ENCODE peak calls at places on chromosomes 2 and 18, in five cellular contexts. U is right lobe of liver, M is IMR-90, F is endothelial cell of umbilical vein, S is prostate gland. Y is an unnamed sample.

GRCh38 chr2:203802277-203803045 is 65.1 kb upstream of the CTLA4 start:
- DNase-seq in U (no peak), M (peak), F (no peak), S (no peak), Y (no peak)

GRCh38 chr2:72676341-72677025 is 149.3 kb downstream of the EXOC6B start:
- DNase-seq in U (no peak), M (peak), F (peak), S (no peak), Y (no peak)

GRCh38 chr18:11366410-11366809 is 217.0 kb upstream of the PIEZO2 start:
- DNase-seq in U (no peak), M (peak), F (no peak), S (no peak), Y (no peak)

GRCh38 chr2:235852528-235852920 is 315.7 kb downstream of the GBX2 start:
- DNase-seq in U (no peak), M (no peak), F (no peak), S (no peak), Y (no peak)

GRCh38 chr18:69895081-69896047 is 52.3 kb downstream of the CD226 start:
- DNase-seq in U (no peak), M (no peak), F (no peak), S (no peak), Y (no peak)

GRCh38 chr18:8911408-8912340 is 190.8 kb upstream of the NDUFV2 start:
- DNase-seq in U (no peak), M (no peak), F (no peak), S (no peak), Y (no peak)

GRCh38 chr2:3712424-3712823 is 9.0 kb downstream of the DCDC2C start:
- DNase-seq in U (no peak), M (no peak), F (no peak), S (no peak), Y (no peak)

GRCh38 chr2:38106420-38107182 is 30.6 kb upstream of the CYP1B1 start:
- DNase-seq in U (no peak), M (peak), F (peak), S (no peak), Y (no peak)

GRCh38 chr18:72697706-72698105 is 153.6 kb upstream of the CBLN2 start:
- DNase-seq in U (no peak), M (no peak), F (no peak), S (no peak), Y (no peak)

GRCh38 chr2:235493775-235494715 is at the start of gene AGAP1:
- DNase-seq in U (peak), M (peak), F (peak), S (peak), Y (peak)

GRCh38 chr2:48600204-48600813 is 17.3 kb upstream of the GTF2A1L start:
- DNase-seq in U (no peak), M (peak), F (peak), S (no peak), Y (no peak)

GRCh38 chr2:39179974-39180960 is 59.4 kb upstream of the SOS1 start:
- DNase-seq in U (no peak), M (no peak), F (no peak), S (no peak), Y (no peak)

GRCh38 chr2:239162141-239162821 is 238.5 kb downstream of the HDAC4 start:
- DNase-seq in U (peak), M (no peak), F (no peak), S (no peak), Y (peak)

GRCh38 chr18:33755918-33756590 is 178.0 kb downstream of the ASXL3 start:
- DNase-seq in U (no peak), M (peak), F (peak), S (no peak), Y (no peak)

GRCh38 chr2:51534176-51534575 is 502.2 kb upstream of the NRXN1 start:
- DNase-seq in U (no peak), M (no peak), F (no peak), S (no peak), Y (no peak)

GRCh38 chr18:27430595-27430994 is 245.5 kb upstream of the CHST9 start:
- DNase-seq in U (no peak), M (no peak), F (no peak), S (no peak), Y (no peak)

GRCh38 chr2:241082338-241083090 is 19.6 kb downstream of the MTERF4 start:
- DNase-seq in U (no peak), M (no peak), F (no peak), S (no peak), Y (no peak)

GRCh38 chr2:8234253-8234652 is 447.6 kb upstream of the ID2 start:
- DNase-seq in U (no peak), M (no peak), F (no peak), S (no peak), Y (no peak)

GRCh38 chr2:209663149-209663548 is 108.5 kb upstream of the UNC80 start:
- DNase-seq in U (no peak), M (peak), F (peak), S (no peak), Y (no peak)

GRCh38 chr2:47313141-47313691 is 89.7 kb upstream of the MSH2 start:
- DNase-seq in U (no peak), M (no peak), F (no peak), S (no peak), Y (no peak)

GRCh38 chr2:95001117-95001551 is 24.4 kb upstream of the MAL start:
- DNase-seq in U (peak), M (no peak), F (no peak), S (no peak), Y (no peak)

GRCh38 chr2:150478206-150478974 is 9.1 kb downstream of the RND3 start:
- DNase-seq in U (no peak), M (peak), F (peak), S (peak), Y (no peak)

GRCh38 chr2:104872034-104872865 is 18.3 kb downstream of the POU3F3 start:
- DNase-seq in U (no peak), M (no peak), F (no peak), S (no peak), Y (no peak)

GRCh38 chr2:132871829-132872228 is 201.8 kb upstream of the LYPD1 start:
- DNase-seq in U (no peak), M (no peak), F (no peak), S (no peak), Y (no peak)

GRCh38 chr2:42810971-42811865 is 18.8 kb upstream of the HAAO start:
- DNase-seq in U (peak), M (peak), F (peak), S (peak), Y (peak)

GRCh38 chr2:42809131-42809875 is 16.9 kb upstream of the HAAO start:
- DNase-seq in U (no peak), M (no peak), F (peak), S (no peak), Y (peak)

GRCh38 chr2:42808301-42808700 is 15.9 kb upstream of the HAAO start:
- DNase-seq in U (no peak), M (no peak), F (no peak), S (no peak), Y (no peak)

GRCh38 chr2:42809876-42810125 is 17.4 kb upstream of the HAAO start:
- DNase-seq in U (peak), M (peak), F (no peak), S (peak), Y (peak)

GRCh38 chr2:42810126-42810970 is 18.0 kb upstream of the HAAO start:
- DNase-seq in U (peak), M (peak), F (peak), S (peak), Y (peak)
- TF ChIP-seq POLR2A in U (peak), M (peak), F (peak), S (peak), Y (peak)

GRCh38 chr2:32039447-32040219 is at the start of gene DPY30:
- DNase-seq in U (peak), M (peak), F (peak), S (peak), Y (peak)
- TF ChIP-seq POLR2A in U (peak), M (peak), F (peak), S (peak), Y (peak)

GRCh38 chr2:237488295-237488694 is 1.2 kb downstream of the MLPH start:
- DNase-seq in U (no peak), M (no peak), F (no peak), S (no peak), Y (no peak)

GRCh38 chr2:237485844-237486243 is 1.2 kb upstream of the MLPH start:
- DNase-seq in U (no peak), M (no peak), F (no peak), S (no peak), Y (no peak)

GRCh38 chr2:237487496-237487895 is 445 bp downstream of the MLPH start:
- DNase-seq in U (no peak), M (no peak), F (no peak), S (no peak), Y (no peak)

GRCh38 chr2:237486334-237486818 is 675 bp upstream of the MLPH start:
- DNase-seq in U (no peak), M (no peak), F (no peak), S (no peak), Y (no peak)

DNA sequence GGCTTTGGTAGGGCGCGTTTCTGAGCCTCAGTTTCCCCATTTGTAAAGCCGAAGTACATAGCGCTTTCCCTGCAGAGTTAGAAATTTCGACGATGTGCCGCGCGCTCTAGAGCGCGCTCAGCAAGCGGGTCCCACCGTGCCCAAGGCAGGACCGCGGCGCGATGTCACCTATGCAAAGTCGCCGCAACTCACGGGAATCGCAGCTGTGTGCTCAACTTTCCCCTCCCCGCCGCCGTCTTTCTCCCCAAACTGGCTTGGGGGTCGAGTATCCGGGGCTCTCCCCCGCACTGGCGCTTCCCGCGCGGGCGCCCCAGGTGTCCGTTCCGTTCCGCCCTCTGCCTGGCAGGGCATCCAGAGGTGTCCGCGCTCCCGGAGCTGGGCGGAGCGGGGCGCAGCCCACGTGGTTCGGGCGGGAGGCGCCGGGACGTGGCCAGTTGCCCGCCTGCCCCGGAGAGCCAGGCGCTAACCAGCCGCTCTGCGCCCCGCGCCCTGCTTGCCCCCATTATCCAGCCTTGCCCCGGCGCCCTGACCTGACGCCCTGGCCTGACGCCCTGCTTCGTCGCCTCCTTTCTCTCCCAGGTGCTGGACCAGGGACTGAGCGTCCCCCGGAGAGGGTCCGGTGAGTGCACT is at the start of gene MLPH:
- DNase-seq in U (peak), M (peak), F (no peak), S (peak), Y (no peak)
- TF ChIP-seq POLR2A in U (peak), M (peak), F (no peak), S (peak), Y (no peak)

DNA sequence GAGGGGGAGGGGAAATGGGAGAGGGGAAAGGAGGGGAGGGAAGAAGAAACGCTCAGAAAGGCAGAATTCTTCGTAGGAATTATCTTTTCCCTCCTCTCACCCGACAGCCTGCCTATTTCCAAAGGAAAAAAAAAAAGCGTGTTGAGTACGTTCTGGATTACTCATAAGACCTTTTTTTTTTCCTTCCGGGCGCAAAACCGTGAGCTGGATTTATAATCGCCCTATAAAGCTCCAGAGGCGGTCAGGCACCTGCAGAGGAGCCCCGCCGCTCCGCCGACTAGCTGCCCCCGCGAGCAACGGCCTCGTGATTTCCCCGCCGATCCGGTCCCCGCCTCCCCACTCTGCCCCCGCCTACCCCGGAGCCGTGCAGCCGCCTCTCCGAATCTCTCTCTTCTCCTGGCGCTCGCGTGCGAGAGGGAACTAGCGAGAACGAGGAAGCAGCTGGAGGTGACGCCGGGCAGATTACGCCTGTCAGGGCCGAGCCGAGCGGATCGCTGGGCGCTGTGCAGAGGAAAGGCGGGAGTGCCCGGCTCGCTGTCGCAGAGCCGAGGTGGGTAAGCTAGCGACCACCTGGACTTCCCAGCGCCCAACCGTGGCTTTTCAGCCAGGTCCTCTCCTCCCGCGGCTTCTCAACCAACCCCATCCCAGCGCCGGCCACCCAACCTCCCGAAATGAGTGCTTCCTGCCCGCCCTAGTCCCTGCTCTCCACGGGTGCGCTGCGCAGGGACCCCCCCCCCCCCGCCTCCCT is at the start of gene GAD1:
- DNase-seq in U (peak), M (peak), F (peak), S (peak), Y (peak)
- TF ChIP-seq POLR2A in U (no peak), M (no peak), F (no peak), S (no peak), Y (no peak)

GRCh38 chr18:46097853-46098615 is at the start of gene ATP5F1A:
- DNase-seq in U (peak), M (peak), F (peak), S (peak), Y (peak)
- TF ChIP-seq POLR2A in U (peak), M (peak), F (peak), S (peak), Y (peak)

DNA sequence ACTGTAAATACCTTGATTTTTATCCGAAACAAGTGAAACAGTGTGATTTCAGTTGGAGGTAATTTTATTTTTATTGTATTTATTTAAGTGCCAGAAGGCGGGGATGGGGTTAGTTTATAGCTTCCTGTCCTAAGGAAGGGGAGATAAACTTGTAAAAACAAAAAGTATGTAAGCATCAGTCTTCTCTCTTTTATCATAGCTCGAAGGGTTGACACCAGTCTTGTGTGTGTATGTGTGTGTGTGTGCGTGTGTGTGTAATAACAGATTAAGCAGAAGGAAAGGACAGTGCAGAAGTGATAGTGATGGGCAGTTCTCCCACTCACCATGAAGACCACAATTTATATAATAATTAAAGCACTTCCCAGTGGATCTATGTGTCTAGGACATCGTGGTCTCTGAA is 793.3 kb downstream of the PLCL1 start:
- DNase-seq in U (no peak), M (no peak), F (no peak), S (no peak), Y (no peak)
- TF ChIP-seq POLR2A in U (no peak), M (no peak), F (no peak), S (no peak), Y (no peak)

DNA sequence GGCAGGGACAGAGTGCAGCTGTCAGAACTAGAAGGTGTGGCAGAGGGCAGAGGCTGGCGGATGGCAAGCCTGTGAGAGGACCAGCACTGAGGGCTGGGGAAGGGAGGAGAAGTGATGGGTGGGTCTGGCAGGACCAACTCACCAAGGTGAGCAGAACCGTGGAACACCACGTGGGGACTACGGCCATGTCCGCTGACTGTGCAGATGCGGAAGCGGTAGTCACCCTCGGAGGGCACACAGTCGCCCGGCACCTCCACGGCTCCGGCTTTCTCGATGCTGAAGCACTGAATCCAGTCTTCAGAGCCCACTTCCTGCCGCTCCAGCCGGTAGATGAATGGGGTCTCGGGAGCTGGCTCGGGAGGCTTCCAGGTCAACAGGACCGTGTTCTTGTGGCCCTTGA is 4.2 kb downstream of the OBSL1 start:
- DNase-seq in U (no peak), M (no peak), F (no peak), S (no peak), Y (no peak)
- TF ChIP-seq POLR2A in U (no peak), M (no peak), F (no peak), S (no peak), Y (no peak)

DNA sequence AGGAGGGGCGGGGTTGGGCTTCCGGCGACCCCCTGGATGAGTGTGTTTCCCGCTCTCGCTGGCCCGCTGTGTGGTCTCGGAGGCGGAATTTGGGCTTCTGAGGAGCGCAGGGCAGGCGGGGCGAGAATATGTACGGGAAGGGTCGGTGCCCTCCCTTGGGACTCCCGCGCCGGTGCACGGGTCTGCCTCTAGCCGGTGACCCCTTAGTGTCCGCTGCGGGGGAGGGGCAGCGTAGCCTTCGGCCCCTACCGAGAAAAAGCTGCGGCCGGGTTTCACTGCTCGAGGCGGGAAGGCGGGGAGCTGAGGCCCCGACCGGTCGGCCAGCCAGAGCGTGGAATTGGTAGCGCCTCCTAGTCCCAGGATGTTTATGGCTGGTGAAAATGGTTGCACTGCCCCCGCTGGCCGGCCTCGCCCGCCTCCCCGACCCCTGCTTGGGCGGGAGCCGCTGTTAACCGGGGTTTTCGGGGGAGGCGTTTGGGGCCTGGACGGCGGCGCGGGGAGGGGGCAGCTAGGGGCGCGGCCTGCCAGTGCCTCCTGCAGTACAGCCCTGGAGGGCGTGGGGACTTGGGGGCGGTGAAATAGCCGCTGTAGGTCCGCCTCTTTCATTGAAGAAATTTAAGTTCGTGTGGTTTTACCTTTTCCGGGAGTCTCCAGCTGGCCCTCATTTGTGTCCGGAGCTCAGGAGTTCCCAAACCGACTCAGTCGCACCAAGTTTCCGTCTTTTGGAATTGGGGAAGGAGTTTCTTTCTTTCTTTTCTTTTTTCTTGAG is at the start of gene UGP2:
- DNase-seq in U (peak), M (peak), F (peak), S (peak), Y (peak)
- TF ChIP-seq POLR2A in U (peak), M (peak), F (peak), S (peak), Y (peak)

GRCh38 chr2:55693181-55694125 is at the start of gene PNPT1:
- DNase-seq in U (peak), M (peak), F (peak), S (peak), Y (peak)
- TF ChIP-seq POLR2A in U (peak), M (peak), F (peak), S (peak), Y (no peak)

DNA sequence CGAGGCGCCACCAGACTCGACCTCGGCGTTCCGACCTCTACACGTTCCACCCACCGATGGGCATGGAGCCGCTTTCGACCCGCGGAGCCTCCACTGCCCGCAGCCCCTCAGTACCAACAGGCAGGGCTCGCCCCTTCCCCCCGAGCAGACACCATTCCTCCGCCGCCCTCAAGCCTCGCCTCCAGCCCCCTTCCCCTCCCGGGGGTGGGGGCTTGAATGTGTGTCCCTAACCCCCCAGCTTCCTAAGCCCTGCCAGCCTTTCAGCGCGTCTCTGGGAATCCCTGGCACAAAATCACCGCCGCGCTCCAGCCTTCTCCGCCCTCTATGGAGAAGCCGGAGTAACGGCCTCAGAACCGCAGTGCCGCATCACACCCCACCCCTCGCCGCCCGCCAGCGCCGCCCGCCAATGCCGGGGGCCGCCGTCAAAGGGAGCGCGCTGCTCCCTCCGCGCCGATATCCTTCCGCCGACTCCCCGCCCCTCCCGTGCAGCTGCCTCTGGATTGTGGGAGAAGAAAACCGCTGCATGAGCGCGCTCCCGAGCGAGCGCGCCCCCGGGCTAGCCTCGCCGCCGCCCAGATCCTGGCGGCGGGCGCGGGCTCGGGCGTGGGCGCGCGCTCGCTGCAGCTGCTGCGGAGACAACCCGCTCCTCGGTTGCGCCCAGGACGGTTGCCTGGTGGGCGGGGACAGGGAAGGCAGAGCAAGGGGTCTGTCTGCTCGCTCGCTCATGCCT is at the start of gene CCDC88A:
- DNase-seq in U (peak), M (peak), F (peak), S (peak), Y (peak)
- TF ChIP-seq POLR2A in U (peak), M (peak), F (peak), S (no peak), Y (peak)

Y was measured in uterus.